ENCODE peak calls at places on chromosome 11, in eight cellular contexts. One of them, this sample, is unnamed.

GRCh38 chr11:20137637-20138036 is 22.6 kb downstream of the DBX1 start:
- DNase-seq in OCI-LY7: no peak
- DNase-seq in cardiac fibroblast: no peak
- DNase-seq in breast epithelium: no peak
- DNase-seq in heart left ventricle: no peak
- DNase-seq in fibroblast of lung: no peak
- DNase-seq in right lobe of liver: no peak
- DNase-seq in adrenal gland: no peak
- DNase-seq in this sample: no peak

GRCh38 chr11:89487016-89487415 is 4.2 kb downstream of the NOX4 start:
- DNase-seq in breast epithelium: no peak
- DNase-seq in right lobe of liver: no peak
- DNase-seq in OCI-LY7: no peak
- DNase-seq in fibroblast of lung: no peak
- DNase-seq in adrenal gland: no peak
- DNase-seq in cardiac fibroblast: peak
- DNase-seq in heart left ventricle: no peak
- DNase-seq in this sample: no peak

GRCh38 chr11:120270386-120270785 is 30.4 kb downstream of the POU2F3 start:
- DNase-seq in breast epithelium: no peak
- DNase-seq in adrenal gland: no peak
- DNase-seq in right lobe of liver: no peak
- DNase-seq in cardiac fibroblast: peak
- DNase-seq in fibroblast of lung: no peak
- DNase-seq in OCI-LY7: no peak
- DNase-seq in heart left ventricle: no peak
- DNase-seq in this sample: no peak

GRCh38 chr11:105132716-105133511 is 6.7 kb downstream of the CARD18 start:
- DNase-seq in breast epithelium: no peak
- DNase-seq in right lobe of liver: no peak
- DNase-seq in cardiac fibroblast: peak
- DNase-seq in fibroblast of lung: peak
- DNase-seq in OCI-LY7: no peak
- DNase-seq in heart left ventricle: no peak
- DNase-seq in adrenal gland: no peak
- DNase-seq in this sample: no peak

GRCh38 chr11:1401656-1402221 is 12.0 kb downstream of the BRSK2 start:
- DNase-seq in breast epithelium: no peak
- DNase-seq in fibroblast of lung: peak
- DNase-seq in adrenal gland: peak
- DNase-seq in cardiac fibroblast: peak
- DNase-seq in OCI-LY7: peak
- DNase-seq in right lobe of liver: peak
- DNase-seq in heart left ventricle: peak
- DNase-seq in this sample: peak

GRCh38 chr11:9047986-9048522 is 43.3 kb downstream of the SCUBE2 start:
- DNase-seq in adrenal gland: no peak
- DNase-seq in fibroblast of lung: peak
- DNase-seq in right lobe of liver: no peak
- DNase-seq in heart left ventricle: no peak
- DNase-seq in breast epithelium: no peak
- DNase-seq in OCI-LY7: no peak
- DNase-seq in cardiac fibroblast: peak
- DNase-seq in this sample: no peak

GRCh38 chr11:27520226-27520625 is 13.7 kb upstream of the LIN7C start:
- DNase-seq in OCI-LY7: no peak
- DNase-seq in fibroblast of lung: no peak
- DNase-seq in right lobe of liver: no peak
- DNase-seq in heart left ventricle: no peak
- DNase-seq in adrenal gland: no peak
- DNase-seq in breast epithelium: no peak
- DNase-seq in cardiac fibroblast: no peak
- DNase-seq in this sample: no peak

GRCh38 chr11:34208266-34209135 is 103.1 kb downstream of the NAT10 start:
- DNase-seq in OCI-LY7: no peak
- DNase-seq in breast epithelium: no peak
- DNase-seq in cardiac fibroblast: peak
- DNase-seq in adrenal gland: peak
- DNase-seq in right lobe of liver: no peak
- DNase-seq in heart left ventricle: no peak
- DNase-seq in fibroblast of lung: no peak
- DNase-seq in this sample: no peak

GRCh38 chr11:105211806-105212531 is 72.4 kb upstream of the CARD18 start:
- DNase-seq in right lobe of liver: no peak
- DNase-seq in heart left ventricle: no peak
- DNase-seq in cardiac fibroblast: peak
- DNase-seq in adrenal gland: no peak
- DNase-seq in OCI-LY7: no peak
- DNase-seq in breast epithelium: no peak
- DNase-seq in fibroblast of lung: peak
- DNase-seq in this sample: no peak

GRCh38 chr11:133249065-133249464 is 283.2 kb downstream of the OPCML start:
- DNase-seq in breast epithelium: no peak
- DNase-seq in adrenal gland: no peak
- DNase-seq in cardiac fibroblast: no peak
- DNase-seq in fibroblast of lung: no peak
- DNase-seq in right lobe of liver: no peak
- DNase-seq in heart left ventricle: no peak
- DNase-seq in OCI-LY7: no peak
- DNase-seq in this sample: no peak

GRCh38 chr11:71170619-71171018 is 81.8 kb downstream of the SHANK2 start:
- DNase-seq in OCI-LY7: no peak
- DNase-seq in adrenal gland: no peak
- DNase-seq in heart left ventricle: no peak
- DNase-seq in cardiac fibroblast: no peak
- DNase-seq in right lobe of liver: no peak
- DNase-seq in fibroblast of lung: no peak
- DNase-seq in breast epithelium: no peak
- DNase-seq in this sample: no peak

DNA sequence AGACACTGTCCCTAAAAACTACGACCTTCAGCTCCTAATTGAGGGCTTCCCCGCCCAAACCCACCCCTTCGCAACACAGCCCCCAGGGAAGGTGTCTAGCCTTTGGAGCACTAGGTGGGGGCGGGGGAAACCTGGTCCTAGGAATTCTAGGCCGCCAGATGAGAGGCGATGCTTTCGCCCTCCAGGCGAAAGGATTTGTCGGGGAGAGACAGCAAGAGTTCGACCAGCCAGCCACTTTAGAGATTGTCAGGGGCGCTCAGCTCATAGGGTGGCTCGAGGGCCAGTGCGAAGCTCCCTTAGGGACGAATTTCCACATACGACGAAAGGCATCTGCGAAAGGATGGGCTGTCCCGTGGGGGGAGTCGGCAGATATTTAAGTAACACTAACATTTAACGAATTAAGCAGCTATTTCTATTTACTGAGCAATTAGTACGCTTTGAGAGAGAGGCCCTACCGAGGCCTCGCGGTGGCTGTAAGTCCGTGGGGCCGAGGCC is 5.3 kb downstream of the CD248 start:
- DNase-seq in heart left ventricle: no peak
- DNase-seq in OCI-LY7: no peak
- DNase-seq in cardiac fibroblast: no peak
- DNase-seq in right lobe of liver: no peak
- DNase-seq in adrenal gland: no peak
- DNase-seq in fibroblast of lung: no peak
- DNase-seq in breast epithelium: no peak
- DNase-seq in this sample: no peak
- TF ChIP-seq CTCF in heart left ventricle: no peak
- TF ChIP-seq CTCF in OCI-LY7: no peak
- TF ChIP-seq CTCF in cardiac fibroblast: peak
- TF ChIP-seq CTCF in right lobe of liver: no peak
- TF ChIP-seq CTCF in adrenal gland: no peak
- TF ChIP-seq CTCF in fibroblast of lung: no peak
- TF ChIP-seq CTCF in breast epithelium: no peak
- TF ChIP-seq CTCF in this sample: peak

GRCh38 chr11:61004841-61005240 is 33.4 kb downstream of the CD6 start:
- DNase-seq in breast epithelium: no peak
- DNase-seq in fibroblast of lung: no peak
- DNase-seq in right lobe of liver: no peak
- DNase-seq in adrenal gland: no peak
- DNase-seq in heart left ventricle: no peak
- DNase-seq in OCI-LY7: no peak
- DNase-seq in cardiac fibroblast: no peak
- DNase-seq in this sample: no peak

GRCh38 chr11:61007971-61008896 is 36.8 kb downstream of the CD6 start:
- DNase-seq in right lobe of liver: no peak
- DNase-seq in fibroblast of lung: no peak
- DNase-seq in cardiac fibroblast: no peak
- DNase-seq in adrenal gland: no peak
- DNase-seq in OCI-LY7: no peak
- DNase-seq in heart left ventricle: no peak
- DNase-seq in breast epithelium: no peak
- DNase-seq in this sample: no peak

GRCh38 chr11:61008971-61009370 is 37.5 kb downstream of the CD6 start:
- DNase-seq in cardiac fibroblast: no peak
- DNase-seq in breast epithelium: no peak
- DNase-seq in OCI-LY7: no peak
- DNase-seq in heart left ventricle: no peak
- DNase-seq in right lobe of liver: no peak
- DNase-seq in fibroblast of lung: no peak
- DNase-seq in adrenal gland: no peak
- DNase-seq in this sample: no peak

GRCh38 chr11:61009392-61010275 is 38.2 kb downstream of the CD6 start:
- DNase-seq in right lobe of liver: no peak
- DNase-seq in OCI-LY7: no peak
- DNase-seq in fibroblast of lung: no peak
- DNase-seq in heart left ventricle: no peak
- DNase-seq in adrenal gland: no peak
- DNase-seq in cardiac fibroblast: no peak
- DNase-seq in breast epithelium: no peak
- DNase-seq in this sample: no peak

DNA sequence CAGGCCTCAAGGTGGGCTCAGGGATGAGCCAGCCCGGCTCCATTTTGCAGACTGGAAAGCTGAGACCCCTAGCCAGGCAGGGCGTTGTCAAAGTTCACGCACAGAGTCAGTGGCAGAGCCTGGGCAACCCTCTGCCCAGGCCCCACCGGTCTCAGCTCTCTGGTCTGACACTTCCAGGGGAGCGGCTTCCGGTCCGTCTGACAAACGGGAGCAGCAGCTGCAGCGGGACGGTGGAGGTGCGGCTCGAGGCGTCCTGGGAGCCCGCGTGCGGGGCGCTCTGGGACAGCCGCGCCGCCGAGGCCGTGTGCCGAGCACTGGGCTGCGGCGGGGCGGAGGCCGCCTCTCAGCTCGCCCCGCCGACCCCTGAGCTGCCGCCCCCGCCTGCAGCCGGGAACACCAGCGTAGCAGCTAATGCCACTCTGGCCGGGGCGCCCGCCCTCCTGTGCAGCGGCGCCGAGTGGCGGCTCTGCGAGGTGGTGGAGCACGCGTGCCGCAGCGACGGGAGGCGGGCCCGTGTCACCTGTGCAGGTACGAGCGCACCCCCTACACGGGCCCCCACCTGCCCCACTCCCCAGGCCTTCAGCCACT is 36.0 kb downstream of the CD6 start:
- DNase-seq in heart left ventricle: no peak
- DNase-seq in cardiac fibroblast: no peak
- DNase-seq in fibroblast of lung: no peak
- DNase-seq in right lobe of liver: no peak
- DNase-seq in adrenal gland: no peak
- DNase-seq in breast epithelium: no peak
- DNase-seq in OCI-LY7: no peak
- DNase-seq in this sample: no peak
- H3K4me3 ChIP-seq in heart left ventricle: peak
- H3K4me3 ChIP-seq in cardiac fibroblast: peak
- H3K4me3 ChIP-seq in fibroblast of lung: no peak
- H3K4me3 ChIP-seq in right lobe of liver: peak
- H3K4me3 ChIP-seq in adrenal gland: peak
- H3K4me3 ChIP-seq in breast epithelium: peak
- H3K4me3 ChIP-seq in OCI-LY7: no peak
- H3K4me3 ChIP-seq in this sample: no peak

GRCh38 chr11:63273685-63274084 is 30.3 kb upstream of the SLC22A25 start:
- DNase-seq in adrenal gland: no peak
- DNase-seq in fibroblast of lung: no peak
- DNase-seq in breast epithelium: no peak
- DNase-seq in heart left ventricle: no peak
- DNase-seq in OCI-LY7: no peak
- DNase-seq in cardiac fibroblast: no peak
- DNase-seq in right lobe of liver: no peak
- DNase-seq in this sample: no peak

GRCh38 chr11:63282579-63282978 is 39.2 kb upstream of the SLC22A25 start:
- DNase-seq in adrenal gland: no peak
- DNase-seq in cardiac fibroblast: no peak
- DNase-seq in OCI-LY7: no peak
- DNase-seq in fibroblast of lung: no peak
- DNase-seq in breast epithelium: no peak
- DNase-seq in heart left ventricle: no peak
- DNase-seq in right lobe of liver: no peak
- DNase-seq in this sample: no peak

GRCh38 chr11:63274776-63275175 is 31.4 kb upstream of the SLC22A25 start:
- DNase-seq in fibroblast of lung: no peak
- DNase-seq in heart left ventricle: no peak
- DNase-seq in adrenal gland: no peak
- DNase-seq in breast epithelium: no peak
- DNase-seq in right lobe of liver: no peak
- DNase-seq in cardiac fibroblast: peak
- DNase-seq in OCI-LY7: no peak
- DNase-seq in this sample: no peak

GRCh38 chr11:63280920-63281319 is 37.5 kb upstream of the SLC22A25 start:
- DNase-seq in right lobe of liver: no peak
- DNase-seq in cardiac fibroblast: no peak
- DNase-seq in breast epithelium: no peak
- DNase-seq in fibroblast of lung: no peak
- DNase-seq in heart left ventricle: no peak
- DNase-seq in OCI-LY7: no peak
- DNase-seq in adrenal gland: no peak
- DNase-seq in this sample: no peak

GRCh38 chr11:63277345-63277943 is 34.0 kb upstream of the SLC22A25 start:
- DNase-seq in fibroblast of lung: no peak
- DNase-seq in adrenal gland: no peak
- DNase-seq in breast epithelium: no peak
- DNase-seq in right lobe of liver: no peak
- DNase-seq in heart left ventricle: no peak
- DNase-seq in cardiac fibroblast: no peak
- DNase-seq in OCI-LY7: peak
- DNase-seq in this sample: no peak
- TF ChIP-seq CTCF in fibroblast of lung: no peak
- TF ChIP-seq CTCF in adrenal gland: no peak
- TF ChIP-seq CTCF in breast epithelium: peak
- TF ChIP-seq CTCF in right lobe of liver: peak
- TF ChIP-seq CTCF in heart left ventricle: no peak
- TF ChIP-seq CTCF in cardiac fibroblast: peak
- TF ChIP-seq CTCF in OCI-LY7: peak
- TF ChIP-seq CTCF in this sample: no peak

DNA sequence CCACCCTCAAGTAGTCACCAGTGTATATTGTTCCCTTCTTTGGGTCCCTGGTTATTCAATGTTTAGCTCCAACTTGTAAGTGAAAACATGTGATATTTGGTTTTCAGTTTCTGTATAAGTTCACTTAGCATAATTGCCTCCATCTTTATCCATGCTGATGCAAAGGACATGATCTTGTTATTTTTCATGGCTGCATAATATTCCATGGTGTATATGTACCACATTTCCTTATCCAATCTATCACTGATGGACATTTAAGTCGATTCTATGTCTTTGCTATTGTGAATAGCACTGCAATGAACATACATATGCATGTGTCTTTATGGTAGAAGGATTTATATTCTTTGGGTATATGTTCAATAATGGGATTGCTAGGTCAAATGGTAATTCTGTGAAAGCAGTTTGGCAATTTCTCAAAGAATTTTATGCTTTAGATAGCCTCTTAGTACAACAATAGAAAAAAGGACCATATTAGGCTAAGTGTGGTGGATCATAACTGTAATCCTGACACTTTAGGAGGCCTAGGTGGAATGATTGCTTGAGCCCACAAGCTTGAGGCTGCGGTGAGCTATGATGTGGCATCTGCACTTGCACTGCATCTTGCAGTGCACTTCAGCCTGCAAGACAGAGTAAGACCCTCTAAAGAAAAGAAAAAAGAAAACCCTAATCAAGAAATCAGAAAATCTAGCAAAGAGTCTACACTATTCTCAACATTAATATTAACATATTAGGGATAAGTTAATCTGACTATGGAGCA is 468.5 kb upstream of the FAT3 start:
- DNase-seq in adrenal gland: no peak
- DNase-seq in cardiac fibroblast: no peak
- DNase-seq in fibroblast of lung: no peak
- DNase-seq in breast epithelium: no peak
- DNase-seq in OCI-LY7: no peak
- DNase-seq in right lobe of liver: no peak
- DNase-seq in heart left ventricle: no peak
- DNase-seq in this sample: no peak
- H3K4me3 ChIP-seq in adrenal gland: no peak
- H3K4me3 ChIP-seq in cardiac fibroblast: no peak
- H3K4me3 ChIP-seq in fibroblast of lung: no peak
- H3K4me3 ChIP-seq in breast epithelium: no peak
- H3K4me3 ChIP-seq in OCI-LY7: no peak
- H3K4me3 ChIP-seq in right lobe of liver: no peak
- H3K4me3 ChIP-seq in heart left ventricle: no peak
- H3K4me3 ChIP-seq in this sample: no peak